ENCODE peak calls at places on chromosomes 6 and 20, in six cellular contexts. One of them, this sample, is unnamed. For H3K27me3, the result is how much of the 10 kb centered on the place peaks cover.

GRCh38 chr20:57760698-57761412 is 51.0 kb upstream of the PMEPA1 start:
- DNase-seq in body of pancreas: no peak
- DNase-seq in upper lobe of right lung: no peak
- DNase-seq in PC-3: peak
- DNase-seq in tibial nerve: no peak
- DNase-seq in neural progenitor cell: no peak
- DNase-seq in this sample: no peak

GRCh38 chr6:118644007-118644406 is 7.4 kb downstream of the CEP85L start:
- DNase-seq in body of pancreas: no peak
- DNase-seq in upper lobe of right lung: no peak
- DNase-seq in PC-3: no peak
- DNase-seq in tibial nerve: no peak
- DNase-seq in neural progenitor cell: no peak
- DNase-seq in this sample: no peak

GRCh38 chr6:44074383-44075136 is 52.7 kb downstream of the MRPL14 start:
- DNase-seq in body of pancreas: peak
- DNase-seq in upper lobe of right lung: peak
- DNase-seq in PC-3: peak
- DNase-seq in tibial nerve: peak
- DNase-seq in neural progenitor cell: peak
- DNase-seq in this sample: peak

GRCh38 chr6:157994126-157994795 is 12.6 kb downstream of the SYNJ2 start:
- DNase-seq in body of pancreas: no peak
- DNase-seq in upper lobe of right lung: peak
- DNase-seq in PC-3: no peak
- DNase-seq in tibial nerve: no peak
- DNase-seq in neural progenitor cell: no peak
- DNase-seq in this sample: peak

GRCh38 chr6:15473741-15474161 is 189.1 kb downstream of the DTNBP1 start:
- DNase-seq in body of pancreas: no peak
- DNase-seq in upper lobe of right lung: no peak
- DNase-seq in PC-3: peak
- DNase-seq in tibial nerve: no peak
- DNase-seq in neural progenitor cell: no peak
- DNase-seq in this sample: no peak

GRCh38 chr20:25579081-25579770 is 6.1 kb downstream of the NINL start:
- DNase-seq in body of pancreas: no peak
- DNase-seq in upper lobe of right lung: no peak
- DNase-seq in PC-3: no peak
- DNase-seq in tibial nerve: no peak
- DNase-seq in neural progenitor cell: peak
- DNase-seq in this sample: no peak

GRCh38 chr6:120157873-120158272 is 808.3 kb upstream of the MAN1A1 start:
- DNase-seq in body of pancreas: no peak
- DNase-seq in upper lobe of right lung: no peak
- DNase-seq in PC-3: peak
- DNase-seq in tibial nerve: no peak
- DNase-seq in neural progenitor cell: no peak
- DNase-seq in this sample: no peak

GRCh38 chr6:16635810-16636602 is 125.3 kb downstream of the ATXN1 start:
- DNase-seq in body of pancreas: no peak
- DNase-seq in upper lobe of right lung: no peak
- DNase-seq in PC-3: peak
- DNase-seq in tibial nerve: no peak
- DNase-seq in neural progenitor cell: no peak
- DNase-seq in this sample: no peak

GRCh38 chr20:49768204-49769124 is 44.2 kb upstream of the SLC9A8 start:
- DNase-seq in body of pancreas: peak
- DNase-seq in upper lobe of right lung: peak
- DNase-seq in PC-3: peak
- DNase-seq in tibial nerve: peak
- DNase-seq in neural progenitor cell: peak
- DNase-seq in this sample: no peak

GRCh38 chr20:48709744-48710143 is 118.1 kb downstream of the PREX1 start:
- DNase-seq in body of pancreas: no peak
- DNase-seq in upper lobe of right lung: no peak
- DNase-seq in PC-3: no peak
- DNase-seq in tibial nerve: no peak
- DNase-seq in neural progenitor cell: no peak
- DNase-seq in this sample: no peak

GRCh38 chr6:90928051-90928450 is 341.2 kb upstream of the MAP3K7 start:
- DNase-seq in body of pancreas: no peak
- DNase-seq in upper lobe of right lung: no peak
- DNase-seq in PC-3: no peak
- DNase-seq in tibial nerve: no peak
- DNase-seq in neural progenitor cell: peak
- DNase-seq in this sample: no peak

GRCh38 chr6:106642476-106642875 is 13.1 kb downstream of the QRSL1 start:
- DNase-seq in body of pancreas: no peak
- DNase-seq in upper lobe of right lung: no peak
- DNase-seq in PC-3: peak
- DNase-seq in tibial nerve: no peak
- DNase-seq in neural progenitor cell: no peak
- DNase-seq in this sample: no peak

GRCh38 chr6:136706431-136706830 is 85.8 kb downstream of the MAP3K5 start:
- DNase-seq in body of pancreas: no peak
- DNase-seq in upper lobe of right lung: no peak
- DNase-seq in PC-3: no peak
- DNase-seq in tibial nerve: no peak
- DNase-seq in neural progenitor cell: no peak
- DNase-seq in this sample: no peak

GRCh38 chr6:7910298-7910653 is 312 bp downstream of the TXNDC5 start:
- DNase-seq in body of pancreas: no peak
- DNase-seq in upper lobe of right lung: no peak
- DNase-seq in PC-3: peak
- DNase-seq in tibial nerve: no peak
- DNase-seq in neural progenitor cell: no peak
- DNase-seq in this sample: no peak

GRCh38 chr20:31638317-31638716 is 605 bp downstream of the COX4I2 start:
- DNase-seq in body of pancreas: no peak
- DNase-seq in upper lobe of right lung: no peak
- DNase-seq in PC-3: no peak
- DNase-seq in tibial nerve: no peak
- DNase-seq in neural progenitor cell: no peak
- DNase-seq in this sample: no peak

GRCh38 chr6:52672422-52673025 is 1.6 kb downstream of the TMEM14A start:
- DNase-seq in body of pancreas: peak
- DNase-seq in upper lobe of right lung: no peak
- DNase-seq in PC-3: peak
- DNase-seq in tibial nerve: no peak
- DNase-seq in neural progenitor cell: no peak
- DNase-seq in this sample: no peak

GRCh38 chr6:24865161-24865560 is 66.4 kb upstream of the ARMH2 start:
- DNase-seq in body of pancreas: no peak
- DNase-seq in upper lobe of right lung: no peak
- DNase-seq in PC-3: no peak
- DNase-seq in tibial nerve: no peak
- DNase-seq in neural progenitor cell: no peak
- DNase-seq in this sample: no peak

GRCh38 chr20:50636601-50637539 is 54.5 kb downstream of the RIPOR3 start:
- DNase-seq in body of pancreas: no peak
- DNase-seq in upper lobe of right lung: no peak
- DNase-seq in PC-3: no peak
- DNase-seq in tibial nerve: no peak
- DNase-seq in neural progenitor cell: no peak
- DNase-seq in this sample: no peak

GRCh38 chr6:158772851-158773371 is 46.3 kb downstream of the EZR start:
- DNase-seq in body of pancreas: no peak
- DNase-seq in upper lobe of right lung: no peak
- DNase-seq in PC-3: no peak
- DNase-seq in tibial nerve: no peak
- DNase-seq in neural progenitor cell: no peak
- DNase-seq in this sample: no peak

DNA sequence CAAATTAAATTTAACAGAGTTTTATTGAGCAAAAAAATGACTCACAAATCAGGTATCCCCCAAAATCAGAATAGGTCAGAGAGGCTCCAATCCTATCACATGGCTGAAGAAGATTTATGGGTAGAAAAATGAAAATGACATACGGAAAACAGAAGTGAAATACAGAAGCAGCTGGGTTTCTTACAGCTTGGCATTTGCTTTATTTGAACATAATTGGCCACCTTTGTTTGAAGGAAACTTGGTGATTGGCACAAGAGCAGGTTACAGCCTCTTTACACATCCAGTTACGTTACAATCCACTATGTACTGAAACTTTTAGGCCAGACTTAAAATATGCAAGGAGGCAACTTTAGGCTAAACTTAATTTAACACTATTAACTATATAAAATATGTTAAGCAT is 11.7 kb upstream of the TREM2 start:
- DNase-seq in body of pancreas: no peak
- DNase-seq in upper lobe of right lung: no peak
- DNase-seq in PC-3: no peak
- DNase-seq in tibial nerve: no peak
- DNase-seq in neural progenitor cell: no peak
- DNase-seq in this sample: no peak
- H3K27me3 ChIP-seq in body of pancreas: under half
- H3K27me3 ChIP-seq in upper lobe of right lung: under half
- H3K27me3 ChIP-seq in PC-3: under half
- H3K27me3 ChIP-seq in tibial nerve: under half
- H3K27me3 ChIP-seq in neural progenitor cell: under half
- H3K27me3 ChIP-seq in this sample: under half

GRCh38 chr20:43824699-43825402 is 89.8 kb upstream of the TOX2 start:
- DNase-seq in body of pancreas: peak
- DNase-seq in upper lobe of right lung: peak
- DNase-seq in PC-3: peak
- DNase-seq in tibial nerve: no peak
- DNase-seq in neural progenitor cell: peak
- DNase-seq in this sample: no peak
- H3K4me3 ChIP-seq in body of pancreas: no peak
- H3K4me3 ChIP-seq in upper lobe of right lung: no peak
- H3K4me3 ChIP-seq in PC-3: no peak
- H3K4me3 ChIP-seq in tibial nerve: no peak
- H3K4me3 ChIP-seq in neural progenitor cell: no peak
- H3K4me3 ChIP-seq in this sample: no peak

GRCh38 chr6:122994256-122994655 is 1.8 kb upstream of the CLVS2 start:
- DNase-seq in body of pancreas: no peak
- DNase-seq in upper lobe of right lung: no peak
- DNase-seq in PC-3: no peak
- DNase-seq in tibial nerve: no peak
- DNase-seq in neural progenitor cell: peak
- DNase-seq in this sample: no peak

GRCh38 chr6:122997541-122998150 is 1.6 kb downstream of the CLVS2 start:
- DNase-seq in body of pancreas: no peak
- DNase-seq in upper lobe of right lung: no peak
- DNase-seq in PC-3: no peak
- DNase-seq in tibial nerve: no peak
- DNase-seq in neural progenitor cell: no peak
- DNase-seq in this sample: peak

GRCh38 chr6:122998403-122998965 is 2.4 kb downstream of the CLVS2 start:
- DNase-seq in body of pancreas: no peak
- DNase-seq in upper lobe of right lung: no peak
- DNase-seq in PC-3: no peak
- DNase-seq in tibial nerve: no peak
- DNase-seq in neural progenitor cell: no peak
- DNase-seq in this sample: peak

GRCh38 chr6:122996797-122997520 is 924 bp downstream of the CLVS2 start:
- DNase-seq in body of pancreas: no peak
- DNase-seq in upper lobe of right lung: no peak
- DNase-seq in PC-3: no peak
- DNase-seq in tibial nerve: no peak
- DNase-seq in neural progenitor cell: peak
- DNase-seq in this sample: no peak

DNA sequence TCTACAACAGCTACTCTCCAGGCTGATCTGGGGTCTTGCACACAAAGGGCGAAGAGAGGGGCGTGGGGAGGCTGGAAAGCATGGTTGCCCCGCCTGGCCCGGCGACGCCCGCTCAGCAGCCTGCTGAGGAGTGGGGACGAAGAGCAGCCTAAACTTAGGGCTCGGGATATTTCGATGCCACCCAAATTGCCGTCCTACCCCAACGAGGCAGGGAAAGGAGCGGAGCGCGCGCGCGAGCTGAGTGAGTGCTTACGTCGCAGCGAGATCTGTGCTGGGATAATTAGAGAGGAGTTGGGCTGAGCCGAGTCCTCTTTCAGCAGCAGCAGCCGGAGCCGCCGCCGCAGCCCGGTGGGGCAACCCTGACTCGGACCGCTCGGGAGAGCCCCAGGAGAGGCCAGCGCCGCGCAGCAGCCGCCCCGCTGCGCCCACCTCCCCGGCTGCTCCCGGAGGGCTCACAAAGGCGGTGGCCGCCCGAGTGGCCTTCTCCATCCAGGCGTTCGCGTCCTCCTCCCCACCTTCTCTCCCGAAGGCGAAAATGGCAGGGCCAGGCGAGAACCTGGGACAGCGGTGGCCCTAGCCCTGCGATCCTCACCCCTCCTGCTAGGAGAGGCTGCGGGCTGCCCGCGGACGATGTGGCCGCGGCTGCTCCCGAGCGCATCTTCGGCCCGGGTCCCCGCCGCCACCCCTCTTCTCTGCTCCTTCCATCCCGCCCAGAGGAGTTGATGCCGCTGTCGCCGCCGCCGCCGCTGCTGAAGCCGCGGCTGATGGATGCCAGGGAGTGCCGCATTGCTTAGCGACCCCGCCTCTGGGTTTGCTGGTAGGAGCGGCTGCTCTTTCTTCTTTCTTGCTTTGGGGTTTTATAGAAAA is at the start of gene CLVS2:
- DNase-seq in body of pancreas: no peak
- DNase-seq in upper lobe of right lung: peak
- DNase-seq in PC-3: no peak
- DNase-seq in tibial nerve: no peak
- DNase-seq in neural progenitor cell: peak
- DNase-seq in this sample: peak
- H3K27me3 ChIP-seq in body of pancreas: under half
- H3K27me3 ChIP-seq in upper lobe of right lung: under half
- H3K27me3 ChIP-seq in PC-3: under half
- H3K27me3 ChIP-seq in tibial nerve: under half
- H3K27me3 ChIP-seq in neural progenitor cell: half or more
- H3K27me3 ChIP-seq in this sample: under half

DNA sequence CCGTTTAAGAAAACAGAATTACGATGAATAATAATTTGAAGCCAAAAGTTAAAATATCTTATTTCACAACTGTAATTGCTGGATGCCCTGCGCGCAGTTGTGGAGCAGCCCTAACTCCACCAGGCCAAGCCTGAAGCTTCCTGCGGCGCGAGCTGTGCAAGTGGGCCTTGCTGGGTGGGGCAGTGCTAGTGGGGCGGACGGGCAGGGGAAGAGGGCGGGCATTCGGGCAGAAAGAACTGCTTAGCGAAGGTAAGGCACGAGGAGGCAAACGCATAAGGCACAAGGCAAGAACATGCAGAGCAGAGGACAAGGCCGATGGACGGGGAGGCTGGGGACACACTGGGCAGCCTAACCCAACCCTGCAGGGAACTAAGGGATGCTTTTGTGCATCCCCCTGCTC is 2.2 kb downstream of the HLA-DQB2 start:
- DNase-seq in body of pancreas: no peak
- DNase-seq in upper lobe of right lung: no peak
- DNase-seq in PC-3: no peak
- DNase-seq in tibial nerve: no peak
- DNase-seq in neural progenitor cell: no peak
- DNase-seq in this sample: no peak
- H3K4me3 ChIP-seq in body of pancreas: no peak
- H3K4me3 ChIP-seq in upper lobe of right lung: no peak
- H3K4me3 ChIP-seq in PC-3: no peak
- H3K4me3 ChIP-seq in tibial nerve: no peak
- H3K4me3 ChIP-seq in neural progenitor cell: no peak
- H3K4me3 ChIP-seq in this sample: no peak